ENCODE peak calls at places on chromosomes 7 and 10, in five cellular contexts. One of them, this sample, is unnamed.

GRCh38 chr7:16646427-16647081 is 573 bp downstream of the BZW2 start:
- DNase-seq in heart right ventricle: no peak
- DNase-seq in HL-60: no peak
- DNase-seq in A549: no peak
- DNase-seq in SK-N-SH: peak; percentile 25
- DNase-seq in this sample: no peak

GRCh38 chr7:144812379-144813283 is 23.2 kb downstream of the TPK1 start:
- DNase-seq in heart right ventricle: no peak
- DNase-seq in HL-60: peak; percentile 23
- DNase-seq in A549: no peak
- DNase-seq in SK-N-SH: no peak
- DNase-seq in this sample: no peak

GRCh38 chr10:25068152-25069058 is 52.0 kb downstream of the THNSL1 start:
- DNase-seq in heart right ventricle: no peak
- DNase-seq in HL-60: no peak
- DNase-seq in A549: no peak
- DNase-seq in SK-N-SH: no peak
- DNase-seq in this sample: no peak

GRCh38 chr7:4849390-4849789 is 12.4 kb downstream of the PAPOLB start:
- DNase-seq in heart right ventricle: no peak
- DNase-seq in HL-60: peak; percentile 9
- DNase-seq in A549: peak; percentile 48
- DNase-seq in SK-N-SH: peak; percentile 81
- DNase-seq in this sample: peak; percentile 55

GRCh38 chr7:1758417-1758858 is 88.4 kb downstream of the ELFN1 start:
- DNase-seq in heart right ventricle: peak; percentile 56
- DNase-seq in HL-60: peak; percentile 9
- DNase-seq in A549: peak; percentile 66
- DNase-seq in SK-N-SH: peak; percentile 80
- DNase-seq in this sample: no peak

GRCh38 chr10:34702982-34703381 is 112.1 kb downstream of the PARD3 start:
- DNase-seq in heart right ventricle: no peak
- DNase-seq in HL-60: no peak
- DNase-seq in A549: no peak
- DNase-seq in SK-N-SH: no peak
- DNase-seq in this sample: no peak

GRCh38 chr7:33762153-33762902 is 143.0 kb upstream of the BMPER start:
- DNase-seq in heart right ventricle: no peak
- DNase-seq in HL-60: no peak
- DNase-seq in A549: no peak
- DNase-seq in SK-N-SH: no peak
- DNase-seq in this sample: no peak

GRCh38 chr7:40965016-40965415 is 737.9 kb downstream of the INHBA start:
- DNase-seq in heart right ventricle: no peak
- DNase-seq in HL-60: no peak
- DNase-seq in A549: no peak
- DNase-seq in SK-N-SH: no peak
- DNase-seq in this sample: no peak

GRCh38 chr7:23475579-23475844 is 5.2 kb upstream of the IGF2BP3 start:
- DNase-seq in heart right ventricle: no peak
- DNase-seq in HL-60: no peak
- DNase-seq in A549: no peak
- DNase-seq in SK-N-SH: no peak
- DNase-seq in this sample: no peak
- H3K4me3 ChIP-seq in heart right ventricle: no peak overlapping the region
- H3K4me3 ChIP-seq in HL-60: peak overlapping the region; percentile 36
- H3K4me3 ChIP-seq in A549: peak overlapping the region; percentile 80
- H3K4me3 ChIP-seq in SK-N-SH: peak overlapping the region; percentile 88
- H3K4me3 ChIP-seq in this sample: no peak overlapping the region

DNA sequence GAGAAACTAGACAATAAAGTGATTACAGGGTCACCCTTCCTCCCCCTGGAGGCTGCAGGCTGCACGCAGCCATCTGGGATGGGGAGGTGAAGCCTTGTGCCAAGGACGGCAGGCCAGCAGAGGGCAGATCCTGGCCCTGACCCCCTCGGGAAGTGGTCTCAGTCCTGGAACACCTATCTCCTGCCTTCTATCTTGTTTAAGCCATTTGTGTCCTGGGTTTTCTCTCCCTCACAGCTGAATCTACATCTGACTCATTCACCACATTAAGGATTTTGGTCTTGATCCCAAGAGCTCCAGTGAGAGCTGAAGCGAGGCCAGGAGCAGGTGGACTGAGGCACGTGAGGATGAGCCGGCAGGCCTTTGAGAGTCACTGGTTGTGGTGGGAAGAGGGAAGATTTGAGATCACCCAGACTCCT is 16.4 kb upstream of the PARP12 start:
- DNase-seq in heart right ventricle: no peak
- DNase-seq in HL-60: no peak
- DNase-seq in A549: peak; percentile 47
- DNase-seq in SK-N-SH: peak; percentile 83
- DNase-seq in this sample: no peak
- TF ChIP-seq CTCF in heart right ventricle: peak; percentile 23
- TF ChIP-seq CTCF in HL-60: no peak
- TF ChIP-seq CTCF in A549: peak; percentile 41
- TF ChIP-seq CTCF in SK-N-SH: peak; percentile 49
- TF ChIP-seq CTCF in this sample: peak; percentile 33

GRCh38 chr10:5461914-5462840 is 37.2 kb downstream of the CALML5 start:
- DNase-seq in heart right ventricle: no peak
- DNase-seq in HL-60: peak; percentile 9
- DNase-seq in A549: no peak
- DNase-seq in SK-N-SH: no peak
- DNase-seq in this sample: no peak

GRCh38 chr10:5460468-5461200 is 38.7 kb downstream of the CALML5 start:
- DNase-seq in heart right ventricle: no peak
- DNase-seq in HL-60: no peak
- DNase-seq in A549: no peak
- DNase-seq in SK-N-SH: no peak
- DNase-seq in this sample: no peak

GRCh38 chr10:5461201-5461585 is 38.2 kb downstream of the CALML5 start:
- DNase-seq in heart right ventricle: no peak
- DNase-seq in HL-60: no peak
- DNase-seq in A549: no peak
- DNase-seq in SK-N-SH: no peak
- DNase-seq in this sample: no peak

GRCh38 chr10:5464521-5464920 is 34.8 kb downstream of the CALML5 start:
- DNase-seq in heart right ventricle: no peak
- DNase-seq in HL-60: no peak
- DNase-seq in A549: no peak
- DNase-seq in SK-N-SH: no peak
- DNase-seq in this sample: no peak

GRCh38 chr10:5462841-5463293 is 36.5 kb downstream of the CALML5 start:
- DNase-seq in heart right ventricle: no peak
- DNase-seq in HL-60: no peak
- DNase-seq in A549: no peak
- DNase-seq in SK-N-SH: no peak
- DNase-seq in this sample: no peak
- H3K4me3 ChIP-seq in heart right ventricle: no peak overlapping the region
- H3K4me3 ChIP-seq in HL-60: no peak overlapping the region
- H3K4me3 ChIP-seq in A549: no peak overlapping the region
- H3K4me3 ChIP-seq in SK-N-SH: no peak overlapping the region
- H3K4me3 ChIP-seq in this sample: no peak overlapping the region

GRCh38 chr7:122528879-122529481 is 169.9 kb downstream of the RNF133 start:
- DNase-seq in heart right ventricle: no peak
- DNase-seq in HL-60: no peak
- DNase-seq in A549: peak; percentile 43
- DNase-seq in SK-N-SH: peak; percentile 17
- DNase-seq in this sample: peak; percentile 23
- TF ChIP-seq CTCF in heart right ventricle: peak; percentile 69
- TF ChIP-seq CTCF in HL-60: no peak
- TF ChIP-seq CTCF in A549: peak; percentile 59
- TF ChIP-seq CTCF in SK-N-SH: peak; percentile 94
- TF ChIP-seq CTCF in this sample: peak; percentile 49

DNA sequence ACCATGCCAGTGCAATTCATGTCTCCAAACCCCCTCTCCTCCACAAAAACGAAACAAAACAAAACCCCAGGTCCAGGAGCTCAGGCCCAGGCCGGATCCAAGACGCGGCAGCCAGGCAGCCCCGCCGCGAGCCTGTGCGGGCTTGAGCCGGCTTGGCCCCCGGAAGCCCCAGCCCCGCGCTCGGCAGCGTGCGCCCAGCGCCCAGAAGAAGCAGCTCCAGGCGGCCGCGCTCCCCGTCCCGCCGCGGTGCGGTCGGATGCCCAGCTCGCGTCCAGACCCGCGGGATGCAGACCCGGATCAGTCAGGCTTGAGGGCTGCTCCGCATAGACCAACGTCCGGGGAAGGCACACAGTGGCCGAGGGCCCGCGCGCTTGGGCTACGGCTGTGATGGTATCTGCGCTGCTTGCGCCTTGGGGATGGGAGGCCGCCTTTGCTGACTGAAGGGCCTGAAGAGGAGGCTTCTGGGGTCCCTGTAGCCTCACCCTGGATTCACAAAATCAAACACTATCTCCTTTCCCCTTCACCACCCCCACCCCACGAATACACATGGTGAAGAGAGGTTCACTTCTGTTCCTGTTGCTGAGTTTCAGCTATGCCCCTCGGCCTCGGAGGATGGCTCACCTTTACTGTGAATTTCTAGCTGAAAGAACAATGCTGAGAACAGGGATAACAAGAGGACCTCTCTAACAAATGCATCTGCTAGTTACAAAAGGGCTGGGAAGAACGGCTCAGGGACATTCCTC is 79.9 kb upstream of the EN2 start:
- DNase-seq in heart right ventricle: no peak
- DNase-seq in HL-60: no peak
- DNase-seq in A549: no peak
- DNase-seq in SK-N-SH: peak; percentile 73
- DNase-seq in this sample: no peak
- H3K4me3 ChIP-seq in heart right ventricle: no peak overlapping the region
- H3K4me3 ChIP-seq in HL-60: no peak overlapping the region
- H3K4me3 ChIP-seq in A549: peak overlapping the region; percentile 32
- H3K4me3 ChIP-seq in SK-N-SH: no peak overlapping the region
- H3K4me3 ChIP-seq in this sample: peak overlapping the region; percentile 10

GRCh38 chr7:80703272-80703671 is 64.8 kb downstream of the CD36 start:
- DNase-seq in heart right ventricle: no peak
- DNase-seq in HL-60: no peak
- DNase-seq in A549: no peak
- DNase-seq in SK-N-SH: no peak
- DNase-seq in this sample: no peak

GRCh38 chr7:80705164-80705781 is 66.8 kb downstream of the CD36 start:
- DNase-seq in heart right ventricle: no peak
- DNase-seq in HL-60: no peak
- DNase-seq in A549: no peak
- DNase-seq in SK-N-SH: no peak
- DNase-seq in this sample: peak; percentile 57

GRCh38 chr7:80707318-80707717 is 68.9 kb downstream of the CD36 start:
- DNase-seq in heart right ventricle: no peak
- DNase-seq in HL-60: no peak
- DNase-seq in A549: no peak
- DNase-seq in SK-N-SH: no peak
- DNase-seq in this sample: no peak

GRCh38 chr7:80711521-80711920 is 73.1 kb downstream of the CD36 start:
- DNase-seq in heart right ventricle: no peak
- DNase-seq in HL-60: no peak
- DNase-seq in A549: peak; percentile 38
- DNase-seq in SK-N-SH: no peak
- DNase-seq in this sample: no peak

GRCh38 chr7:80708007-80708594 is 69.7 kb downstream of the CD36 start:
- DNase-seq in heart right ventricle: no peak
- DNase-seq in HL-60: peak; percentile 63
- DNase-seq in A549: no peak
- DNase-seq in SK-N-SH: no peak
- DNase-seq in this sample: no peak
- TF ChIP-seq CTCF in heart right ventricle: no peak
- TF ChIP-seq CTCF in HL-60: no peak
- TF ChIP-seq CTCF in A549: no peak
- TF ChIP-seq CTCF in SK-N-SH: no peak
- TF ChIP-seq CTCF in this sample: no peak

GRCh38 chr7:126979722-126980121 is 273.0 kb downstream of the GRM8 start:
- DNase-seq in heart right ventricle: no peak
- DNase-seq in HL-60: peak; percentile 95
- DNase-seq in A549: no peak
- DNase-seq in SK-N-SH: no peak
- DNase-seq in this sample: no peak
- H3K4me3 ChIP-seq in heart right ventricle: no peak overlapping the region
- H3K4me3 ChIP-seq in HL-60: no peak overlapping the region
- H3K4me3 ChIP-seq in A549: no peak overlapping the region
- H3K4me3 ChIP-seq in SK-N-SH: no peak overlapping the region
- H3K4me3 ChIP-seq in this sample: no peak overlapping the region

GRCh38 chr10:133257489-133258065 is 19.1 kb downstream of the ADAM8 start:
- DNase-seq in heart right ventricle: peak; percentile 65
- DNase-seq in HL-60: peak; percentile 85
- DNase-seq in A549: peak; percentile 78
- DNase-seq in SK-N-SH: peak; percentile 69
- DNase-seq in this sample: peak; percentile 33
- TF ChIP-seq CTCF in heart right ventricle: peak; percentile 32
- TF ChIP-seq CTCF in HL-60: no peak
- TF ChIP-seq CTCF in A549: peak; percentile 66
- TF ChIP-seq CTCF in SK-N-SH: no peak
- TF ChIP-seq CTCF in this sample: peak; percentile 87